ENCODE peak calls at places on chromosome 17, in eight cellular contexts. One of them, this sample, is unnamed.

GRCh38 chr17:55699178-55699865 is 23.3 kb downstream of the TMEM100 start:
- DNase-seq in fibroblast of lung: no peak
- DNase-seq in gastrocnemius medialis: no peak
- DNase-seq in fibroblast of pulmonary artery: no peak
- DNase-seq in pancreas: no peak
- DNase-seq in brain microvascular endothelial cell: no peak
- DNase-seq in suprapubic skin: no peak
- DNase-seq in sigmoid colon: no peak
- DNase-seq in this sample: no peak

GRCh38 chr17:68572138-68572842 is 28.9 kb downstream of the FAM20A start:
- DNase-seq in fibroblast of lung: peak; percentile 35
- DNase-seq in gastrocnemius medialis: no peak
- DNase-seq in fibroblast of pulmonary artery: no peak
- DNase-seq in pancreas: no peak
- DNase-seq in brain microvascular endothelial cell: no peak
- DNase-seq in suprapubic skin: no peak
- DNase-seq in sigmoid colon: no peak
- DNase-seq in this sample: no peak

GRCh38 chr17:65771704-65772103 is 210.3 kb upstream of the AXIN2 start:
- DNase-seq in fibroblast of lung: no peak
- DNase-seq in gastrocnemius medialis: no peak
- DNase-seq in fibroblast of pulmonary artery: no peak
- DNase-seq in pancreas: no peak
- DNase-seq in brain microvascular endothelial cell: no peak
- DNase-seq in suprapubic skin: no peak
- DNase-seq in sigmoid colon: no peak
- DNase-seq in this sample: no peak

GRCh38 chr17:57565119-57565635 is 179.9 kb downstream of the CCDC182 start:
- DNase-seq in fibroblast of lung: no peak
- DNase-seq in gastrocnemius medialis: no peak
- DNase-seq in fibroblast of pulmonary artery: no peak
- DNase-seq in pancreas: no peak
- DNase-seq in brain microvascular endothelial cell: no peak
- DNase-seq in suprapubic skin: no peak
- DNase-seq in sigmoid colon: no peak
- DNase-seq in this sample: no peak

GRCh38 chr17:42894283-42895184 is 6.1 kb upstream of the G6PC1 start:
- DNase-seq in fibroblast of lung: no peak
- DNase-seq in gastrocnemius medialis: no peak
- DNase-seq in fibroblast of pulmonary artery: no peak
- DNase-seq in pancreas: no peak
- DNase-seq in brain microvascular endothelial cell: no peak
- DNase-seq in suprapubic skin: no peak
- DNase-seq in sigmoid colon: peak; percentile 21
- DNase-seq in this sample: no peak

GRCh38 chr17:74799097-74799496 is 23.0 kb upstream of the NAT9 start:
- DNase-seq in fibroblast of lung: no peak
- DNase-seq in gastrocnemius medialis: no peak
- DNase-seq in fibroblast of pulmonary artery: no peak
- DNase-seq in pancreas: no peak
- DNase-seq in brain microvascular endothelial cell: no peak
- DNase-seq in suprapubic skin: no peak
- DNase-seq in sigmoid colon: no peak
- DNase-seq in this sample: no peak

GRCh38 chr17:27747462-27748359 is 52.6 kb downstream of the NOS2 start:
- DNase-seq in fibroblast of lung: no peak
- DNase-seq in gastrocnemius medialis: no peak
- DNase-seq in fibroblast of pulmonary artery: no peak
- DNase-seq in pancreas: no peak
- DNase-seq in brain microvascular endothelial cell: no peak
- DNase-seq in suprapubic skin: no peak
- DNase-seq in sigmoid colon: no peak
- DNase-seq in this sample: no peak

GRCh38 chr17:36566081-36566480 is 21.4 kb downstream of the GGNBP2 start:
- DNase-seq in fibroblast of lung: no peak
- DNase-seq in gastrocnemius medialis: no peak
- DNase-seq in fibroblast of pulmonary artery: peak; percentile 21
- DNase-seq in pancreas: no peak
- DNase-seq in brain microvascular endothelial cell: no peak
- DNase-seq in suprapubic skin: no peak
- DNase-seq in sigmoid colon: no peak
- DNase-seq in this sample: no peak

GRCh38 chr17:57811633-57812280 is 38.1 kb downstream of the MRPS23 start:
- DNase-seq in fibroblast of lung: no peak
- DNase-seq in gastrocnemius medialis: no peak
- DNase-seq in fibroblast of pulmonary artery: no peak
- DNase-seq in pancreas: no peak
- DNase-seq in brain microvascular endothelial cell: no peak
- DNase-seq in suprapubic skin: no peak
- DNase-seq in sigmoid colon: no peak
- DNase-seq in this sample: no peak

GRCh38 chr17:79124513-79125209 is 50.0 kb downstream of the ENGASE start:
- DNase-seq in fibroblast of lung: no peak
- DNase-seq in gastrocnemius medialis: no peak
- DNase-seq in fibroblast of pulmonary artery: no peak
- DNase-seq in pancreas: no peak
- DNase-seq in brain microvascular endothelial cell: no peak
- DNase-seq in suprapubic skin: no peak
- DNase-seq in sigmoid colon: no peak
- DNase-seq in this sample: no peak

GRCh38 chr17:78883533-78884131 is 19.4 kb downstream of the CEP295NL start:
- DNase-seq in fibroblast of lung: peak; percentile 97
- DNase-seq in gastrocnemius medialis: peak; percentile 69
- DNase-seq in fibroblast of pulmonary artery: peak; percentile 98
- DNase-seq in pancreas: no peak
- DNase-seq in brain microvascular endothelial cell: peak; percentile 89
- DNase-seq in suprapubic skin: peak; percentile 92
- DNase-seq in sigmoid colon: peak; percentile 95
- DNase-seq in this sample: peak; percentile 96

GRCh38 chr17:4276514-4276913 is 12.7 kb upstream of the ANKFY1 start:
- DNase-seq in fibroblast of lung: peak; percentile 24
- DNase-seq in gastrocnemius medialis: no peak
- DNase-seq in fibroblast of pulmonary artery: peak; percentile 24
- DNase-seq in pancreas: no peak
- DNase-seq in brain microvascular endothelial cell: no peak
- DNase-seq in suprapubic skin: no peak
- DNase-seq in sigmoid colon: no peak
- DNase-seq in this sample: no peak

GRCh38 chr17:20171741-20172377 is 162.7 kb downstream of the SPECC1 start:
- DNase-seq in fibroblast of lung: no peak
- DNase-seq in gastrocnemius medialis: no peak
- DNase-seq in fibroblast of pulmonary artery: peak; percentile 20
- DNase-seq in pancreas: no peak
- DNase-seq in brain microvascular endothelial cell: peak; percentile 27
- DNase-seq in suprapubic skin: no peak
- DNase-seq in sigmoid colon: no peak
- DNase-seq in this sample: no peak

GRCh38 chr17:60390881-60391418 is 983 bp downstream of the USP32 start:
- DNase-seq in fibroblast of lung: peak; percentile 39
- DNase-seq in gastrocnemius medialis: peak; percentile 38
- DNase-seq in fibroblast of pulmonary artery: peak; percentile 53
- DNase-seq in pancreas: no peak
- DNase-seq in brain microvascular endothelial cell: peak; percentile 24
- DNase-seq in suprapubic skin: no peak
- DNase-seq in sigmoid colon: no peak
- DNase-seq in this sample: peak; percentile 51

GRCh38 chr17:58667934-58668597 is 23.8 kb downstream of the TEX14 start:
- DNase-seq in fibroblast of lung: no peak
- DNase-seq in gastrocnemius medialis: no peak
- DNase-seq in fibroblast of pulmonary artery: no peak
- DNase-seq in pancreas: no peak
- DNase-seq in brain microvascular endothelial cell: peak; percentile 45
- DNase-seq in suprapubic skin: no peak
- DNase-seq in sigmoid colon: no peak
- DNase-seq in this sample: peak; percentile 32

GRCh38 chr17:74919440-74920305 is 3.4 kb downstream of the USH1G start:
- DNase-seq in fibroblast of lung: peak; percentile 6
- DNase-seq in gastrocnemius medialis: no peak
- DNase-seq in fibroblast of pulmonary artery: no peak
- DNase-seq in pancreas: peak; percentile 70
- DNase-seq in brain microvascular endothelial cell: no peak
- DNase-seq in suprapubic skin: no peak
- DNase-seq in sigmoid colon: no peak
- DNase-seq in this sample: no peak

GRCh38 chr17:63116228-63116627 is 150.2 kb downstream of the TANC2 start:
- DNase-seq in fibroblast of lung: no peak
- DNase-seq in gastrocnemius medialis: no peak
- DNase-seq in fibroblast of pulmonary artery: no peak
- DNase-seq in pancreas: no peak
- DNase-seq in brain microvascular endothelial cell: no peak
- DNase-seq in suprapubic skin: no peak
- DNase-seq in sigmoid colon: no peak
- DNase-seq in this sample: no peak

GRCh38 chr17:26809033-26809432 is 484.9 kb upstream of the WSB1 start:
- DNase-seq in fibroblast of lung: peak; percentile 21
- DNase-seq in gastrocnemius medialis: no peak
- DNase-seq in fibroblast of pulmonary artery: peak; percentile 25
- DNase-seq in pancreas: no peak
- DNase-seq in brain microvascular endothelial cell: no peak
- DNase-seq in suprapubic skin: no peak
- DNase-seq in sigmoid colon: no peak
- DNase-seq in this sample: peak; percentile 26

GRCh38 chr17:71019699-71020098 is 850.4 kb downstream of the KCNJ2 start:
- DNase-seq in fibroblast of lung: no peak
- DNase-seq in gastrocnemius medialis: no peak
- DNase-seq in fibroblast of pulmonary artery: no peak
- DNase-seq in pancreas: no peak
- DNase-seq in brain microvascular endothelial cell: no peak
- DNase-seq in suprapubic skin: no peak
- DNase-seq in sigmoid colon: no peak
- DNase-seq in this sample: no peak

GRCh38 chr17:64661731-64661980 is 451 bp downstream of the SMURF2 start:
- DNase-seq in fibroblast of lung: no peak
- DNase-seq in gastrocnemius medialis: peak; percentile 25
- DNase-seq in fibroblast of pulmonary artery: no peak
- DNase-seq in pancreas: no peak
- DNase-seq in brain microvascular endothelial cell: no peak
- DNase-seq in suprapubic skin: no peak
- DNase-seq in sigmoid colon: no peak
- DNase-seq in this sample: no peak

GRCh38 chr17:18146259-18146658 is 37.4 kb upstream of the ALKBH5 start:
- DNase-seq in fibroblast of lung: no peak
- DNase-seq in gastrocnemius medialis: no peak
- DNase-seq in fibroblast of pulmonary artery: no peak
- DNase-seq in pancreas: no peak
- DNase-seq in brain microvascular endothelial cell: no peak
- DNase-seq in suprapubic skin: no peak
- DNase-seq in sigmoid colon: no peak
- DNase-seq in this sample: no peak

GRCh38 chr17:49873466-49873865 is 25.6 kb upstream of the TAC4 start:
- DNase-seq in fibroblast of lung: no peak
- DNase-seq in gastrocnemius medialis: no peak
- DNase-seq in fibroblast of pulmonary artery: no peak
- DNase-seq in pancreas: no peak
- DNase-seq in brain microvascular endothelial cell: no peak
- DNase-seq in suprapubic skin: no peak
- DNase-seq in sigmoid colon: no peak
- DNase-seq in this sample: no peak

GRCh38 chr17:3683054-3683511 is 12.9 kb downstream of the P2RX5 start:
- DNase-seq in fibroblast of lung: no peak
- DNase-seq in gastrocnemius medialis: no peak
- DNase-seq in fibroblast of pulmonary artery: peak; percentile 34
- DNase-seq in pancreas: no peak
- DNase-seq in brain microvascular endothelial cell: no peak
- DNase-seq in suprapubic skin: no peak
- DNase-seq in sigmoid colon: no peak
- DNase-seq in this sample: no peak

GRCh38 chr17:72778161-72779151 is 314.0 kb downstream of the SLC39A11 start:
- DNase-seq in fibroblast of lung: no peak
- DNase-seq in gastrocnemius medialis: no peak
- DNase-seq in fibroblast of pulmonary artery: no peak
- DNase-seq in pancreas: no peak
- DNase-seq in brain microvascular endothelial cell: no peak
- DNase-seq in suprapubic skin: no peak
- DNase-seq in sigmoid colon: no peak
- DNase-seq in this sample: no peak

GRCh38 chr17:2253768-2254406 is 49.7 kb downstream of the SMG6 start:
- DNase-seq in fibroblast of lung: no peak
- DNase-seq in gastrocnemius medialis: no peak
- DNase-seq in fibroblast of pulmonary artery: no peak
- DNase-seq in pancreas: no peak
- DNase-seq in brain microvascular endothelial cell: no peak
- DNase-seq in suprapubic skin: no peak
- DNase-seq in sigmoid colon: no peak
- DNase-seq in this sample: no peak

GRCh38 chr17:81863833-81864768 is 3.8 kb upstream of the P4HB start:
- DNase-seq in fibroblast of lung: no peak
- DNase-seq in gastrocnemius medialis: no peak
- DNase-seq in fibroblast of pulmonary artery: no peak
- DNase-seq in pancreas: peak; percentile 72
- DNase-seq in brain microvascular endothelial cell: no peak
- DNase-seq in suprapubic skin: no peak
- DNase-seq in sigmoid colon: no peak
- DNase-seq in this sample: no peak
- TF ChIP-seq CTCF in fibroblast of lung: no peak
- TF ChIP-seq CTCF in gastrocnemius medialis: no peak
- TF ChIP-seq CTCF in fibroblast of pulmonary artery: no peak
- TF ChIP-seq CTCF in pancreas: no peak
- TF ChIP-seq CTCF in brain microvascular endothelial cell: no peak
- TF ChIP-seq CTCF in suprapubic skin: no peak
- TF ChIP-seq CTCF in sigmoid colon: no peak
- TF ChIP-seq CTCF in this sample: no peak

DNA sequence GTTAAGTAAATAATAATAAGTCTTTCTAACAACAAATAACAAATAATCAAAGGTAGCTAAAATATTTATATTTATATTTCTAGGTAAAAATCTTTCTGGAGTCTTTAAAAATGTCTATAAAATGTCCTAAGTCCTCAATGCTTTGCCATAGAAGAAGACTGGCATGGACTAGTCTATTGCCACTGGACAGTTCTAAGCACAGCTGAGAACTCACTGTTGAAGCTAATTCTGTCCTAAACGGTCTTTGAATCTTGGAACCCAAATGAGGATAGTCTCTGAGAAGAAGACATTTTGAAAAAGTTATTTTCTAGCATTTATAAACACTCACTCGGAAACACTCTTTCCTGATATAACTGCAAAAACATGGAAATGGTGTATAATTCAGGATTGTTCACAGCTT is 539 bp downstream of the MYH8 start:
- DNase-seq in fibroblast of lung: no peak
- DNase-seq in gastrocnemius medialis: no peak
- DNase-seq in fibroblast of pulmonary artery: no peak
- DNase-seq in pancreas: no peak
- DNase-seq in brain microvascular endothelial cell: no peak
- DNase-seq in suprapubic skin: no peak
- DNase-seq in sigmoid colon: no peak
- DNase-seq in this sample: no peak
- H3K4me3 ChIP-seq in fibroblast of lung: no peak overlapping the region
- H3K4me3 ChIP-seq in gastrocnemius medialis: no peak overlapping the region
- H3K4me3 ChIP-seq in fibroblast of pulmonary artery: no peak overlapping the region
- H3K4me3 ChIP-seq in pancreas: no peak overlapping the region
- H3K4me3 ChIP-seq in brain microvascular endothelial cell: no peak overlapping the region
- H3K4me3 ChIP-seq in suprapubic skin: no peak overlapping the region
- H3K4me3 ChIP-seq in sigmoid colon: no peak overlapping the region
- H3K4me3 ChIP-seq in this sample: no peak overlapping the region

GRCh38 chr17:7404737-7405412 is 978 bp upstream of the TMEM256 start:
- DNase-seq in fibroblast of lung: no peak
- DNase-seq in gastrocnemius medialis: peak; percentile 27
- DNase-seq in fibroblast of pulmonary artery: peak; percentile 20
- DNase-seq in pancreas: peak; percentile 89
- DNase-seq in brain microvascular endothelial cell: peak; percentile 32
- DNase-seq in suprapubic skin: peak; percentile 90
- DNase-seq in sigmoid colon: peak; percentile 90
- DNase-seq in this sample: no peak
- TF ChIP-seq CTCF in fibroblast of lung: no peak
- TF ChIP-seq CTCF in gastrocnemius medialis: no peak
- TF ChIP-seq CTCF in fibroblast of pulmonary artery: no peak
- TF ChIP-seq CTCF in pancreas: no peak
- TF ChIP-seq CTCF in brain microvascular endothelial cell: no peak
- TF ChIP-seq CTCF in suprapubic skin: no peak
- TF ChIP-seq CTCF in sigmoid colon: no peak
- TF ChIP-seq CTCF in this sample: no peak

GRCh38 chr17:30357476-30357875 is 21.3 kb upstream of the CPD start:
- DNase-seq in fibroblast of lung: no peak
- DNase-seq in gastrocnemius medialis: no peak
- DNase-seq in fibroblast of pulmonary artery: no peak
- DNase-seq in pancreas: no peak
- DNase-seq in brain microvascular endothelial cell: no peak
- DNase-seq in suprapubic skin: no peak
- DNase-seq in sigmoid colon: no peak
- DNase-seq in this sample: no peak
- H3K4me3 ChIP-seq in fibroblast of lung: no peak overlapping the region
- H3K4me3 ChIP-seq in gastrocnemius medialis: no peak overlapping the region
- H3K4me3 ChIP-seq in fibroblast of pulmonary artery: no peak overlapping the region
- H3K4me3 ChIP-seq in pancreas: no peak overlapping the region
- H3K4me3 ChIP-seq in brain microvascular endothelial cell: no peak overlapping the region
- H3K4me3 ChIP-seq in suprapubic skin: no peak overlapping the region
- H3K4me3 ChIP-seq in sigmoid colon: no peak overlapping the region
- H3K4me3 ChIP-seq in this sample: no peak overlapping the region